ENCODE peak calls at places on chromosomes 3 and 15, in five cellular contexts. I is left lung; H is psoas muscle; E is right lobe of liver; D is CD8-positive, alpha-beta T cell. L is an unnamed sample.

GRCh38 chr3:15616053-15616452 is 14.5 kb downstream of the BTD start:
- DNase-seq in I (no peak), H (no peak), E (no peak), D (no peak), L (no peak)

GRCh38 chr3:71512000-71512399 is 71.5 kb downstream of the FOXP1 start:
- DNase-seq in I (no peak), H (no peak), E (no peak), D (peak), L (no peak)

GRCh38 chr3:197749315-197749600 is 425 bp upstream of the FYTTD1 start:
- DNase-seq in I (no peak), H (no peak), E (no peak), D (no peak), L (no peak)

GRCh38 chr3:37741644-37742043 is 120.0 kb upstream of the CTDSPL start:
- DNase-seq in I (peak), H (peak), E (peak), D (no peak), L (no peak)

GRCh38 chr3:60912876-60913275 is 338.4 kb downstream of the FHIT start:
- DNase-seq in I (no peak), H (no peak), E (no peak), D (no peak), L (no peak)

GRCh38 chr3:151580592-151580991 is 119.7 kb upstream of the IGSF10 start:
- DNase-seq in I (no peak), H (no peak), E (no peak), D (no peak), L (no peak)

GRCh38 chr3:185631508-185632206 is 45.6 kb downstream of the SENP2 start:
- DNase-seq in I (no peak), H (no peak), E (no peak), D (no peak), L (no peak)

GRCh38 chr15:70271422-70272088 is 173.8 kb upstream of the TLE3 start:
- DNase-seq in I (peak), H (no peak), E (no peak), D (no peak), L (no peak)

GRCh38 chr3:11944052-11944673 is 60.0 kb upstream of the SYN2 start:
- DNase-seq in I (no peak), H (no peak), E (no peak), D (no peak), L (no peak)

GRCh38 chr15:88032787-88033186 is 223.8 kb downstream of the NTRK3 start:
- DNase-seq in I (no peak), H (no peak), E (no peak), D (no peak), L (no peak)

GRCh38 chr15:32107477-32108080 is 77.3 kb downstream of the CHRNA7 start:
- DNase-seq in I (no peak), H (no peak), E (no peak), D (no peak), L (no peak)

GRCh38 chr3:4751057-4752051 is 227.9 kb upstream of the BHLHE40 start:
- DNase-seq in I (no peak), H (no peak), E (no peak), D (no peak), L (peak)

GRCh38 chr15:31302778-31303433 is 23.7 kb upstream of the KLF13 start:
- DNase-seq in I (no peak), H (peak), E (no peak), D (peak), L (no peak)

L was measured in NCI-H1048.